ENCODE peak calls at places on chromosomes 1 and 21, in seven cellular contexts. One of them, this sample, is unnamed.

GRCh38 chr21:17491716-17492414 is 21.0 kb upstream of the CXADR start:
- DNase-seq in kidney glomerular epithelial cell: peak; percentile 95
- DNase-seq in RPMI8226: peak; percentile 41
- DNase-seq in mesendoderm: peak; percentile 35
- DNase-seq in WTC11: no peak
- DNase-seq in HAP-1: no peak
- DNase-seq in Caco-2: no peak
- DNase-seq in this sample: peak; percentile 94

GRCh38 chr1:208036918-208037567 is 126.1 kb upstream of the CD34 start:
- DNase-seq in kidney glomerular epithelial cell: no peak
- DNase-seq in RPMI8226: no peak
- DNase-seq in mesendoderm: peak; percentile 39
- DNase-seq in WTC11: no peak
- DNase-seq in HAP-1: no peak
- DNase-seq in Caco-2: no peak
- DNase-seq in this sample: no peak

GRCh38 chr1:198364471-198364870 is 176.0 kb downstream of the ATP6V1G3 start:
- DNase-seq in kidney glomerular epithelial cell: no peak
- DNase-seq in RPMI8226: no peak
- DNase-seq in mesendoderm: no peak
- DNase-seq in WTC11: no peak
- DNase-seq in HAP-1: no peak
- DNase-seq in Caco-2: no peak
- DNase-seq in this sample: no peak

GRCh38 chr1:94061513-94062443 is 59.2 kb downstream of the ABCA4 start:
- DNase-seq in kidney glomerular epithelial cell: peak; percentile 67
- DNase-seq in RPMI8226: peak; percentile 25
- DNase-seq in mesendoderm: peak; percentile 86
- DNase-seq in WTC11: peak; percentile 78
- DNase-seq in HAP-1: peak; percentile 80
- DNase-seq in Caco-2: peak; percentile 81
- DNase-seq in this sample: peak; percentile 77

GRCh38 chr1:11394592-11395229 is 84.2 kb upstream of the DISP3 start:
- DNase-seq in kidney glomerular epithelial cell: no peak
- DNase-seq in RPMI8226: no peak
- DNase-seq in mesendoderm: no peak
- DNase-seq in WTC11: no peak
- DNase-seq in HAP-1: no peak
- DNase-seq in Caco-2: no peak
- DNase-seq in this sample: no peak

GRCh38 chr1:38454236-38454635 is 405.3 kb downstream of the RRAGC start:
- DNase-seq in kidney glomerular epithelial cell: no peak
- DNase-seq in RPMI8226: no peak
- DNase-seq in mesendoderm: peak; percentile 53
- DNase-seq in WTC11: peak; percentile 52
- DNase-seq in HAP-1: no peak
- DNase-seq in Caco-2: no peak
- DNase-seq in this sample: peak; percentile 4

GRCh38 chr1:228275435-228276342 is 67.8 kb downstream of the OBSCN start:
- DNase-seq in kidney glomerular epithelial cell: peak; percentile 57
- DNase-seq in RPMI8226: peak; percentile 95
- DNase-seq in mesendoderm: peak; percentile 95
- DNase-seq in WTC11: peak; percentile 90
- DNase-seq in HAP-1: peak; percentile 97
- DNase-seq in Caco-2: peak; percentile 76
- DNase-seq in this sample: peak; percentile 89

GRCh38 chr21:45867671-45868081 is 113.9 kb upstream of the COL6A1 start:
- DNase-seq in kidney glomerular epithelial cell: no peak
- DNase-seq in RPMI8226: no peak
- DNase-seq in mesendoderm: no peak
- DNase-seq in WTC11: no peak
- DNase-seq in HAP-1: no peak
- DNase-seq in Caco-2: no peak
- DNase-seq in this sample: no peak

GRCh38 chr1:93501399-93501798 is 53.5 kb downstream of the FNBP1L start:
- DNase-seq in kidney glomerular epithelial cell: no peak
- DNase-seq in RPMI8226: no peak
- DNase-seq in mesendoderm: peak; percentile 15
- DNase-seq in WTC11: no peak
- DNase-seq in HAP-1: no peak
- DNase-seq in Caco-2: no peak
- DNase-seq in this sample: no peak

GRCh38 chr1:15469836-15470495 is 5.9 kb upstream of the CELA2B start:
- DNase-seq in kidney glomerular epithelial cell: no peak
- DNase-seq in RPMI8226: peak; percentile 30
- DNase-seq in mesendoderm: no peak
- DNase-seq in WTC11: no peak
- DNase-seq in HAP-1: no peak
- DNase-seq in Caco-2: no peak
- DNase-seq in this sample: no peak

GRCh38 chr1:230797376-230798186 is 50.4 kb downstream of the CAPN9 start:
- DNase-seq in kidney glomerular epithelial cell: peak; percentile 66
- DNase-seq in RPMI8226: peak; percentile 65
- DNase-seq in mesendoderm: peak; percentile 81
- DNase-seq in WTC11: peak; percentile 62
- DNase-seq in HAP-1: peak; percentile 54
- DNase-seq in Caco-2: peak; percentile 70
- DNase-seq in this sample: peak; percentile 78

GRCh38 chr21:16305686-16306085 is 575.9 kb downstream of the USP25 start:
- DNase-seq in kidney glomerular epithelial cell: no peak
- DNase-seq in RPMI8226: no peak
- DNase-seq in mesendoderm: peak; percentile 32
- DNase-seq in WTC11: no peak
- DNase-seq in HAP-1: peak; percentile 68
- DNase-seq in Caco-2: no peak
- DNase-seq in this sample: no peak

GRCh38 chr1:11692899-11693590 is 1.5 kb downstream of the DRAXIN start:
- DNase-seq in kidney glomerular epithelial cell: peak; percentile 39
- DNase-seq in RPMI8226: peak; percentile 76
- DNase-seq in mesendoderm: no peak
- DNase-seq in WTC11: no peak
- DNase-seq in HAP-1: no peak
- DNase-seq in Caco-2: no peak
- DNase-seq in this sample: peak; percentile 93

GRCh38 chr1:83996621-83997020 is 2.3 kb downstream of the TTLL7 start:
- DNase-seq in kidney glomerular epithelial cell: peak; percentile 66
- DNase-seq in RPMI8226: no peak
- DNase-seq in mesendoderm: no peak
- DNase-seq in WTC11: no peak
- DNase-seq in HAP-1: no peak
- DNase-seq in Caco-2: no peak
- DNase-seq in this sample: no peak

This sample was measured in PC-3.